ENCODE peak calls at places on chromosomes 3 and 15, in nine cellular contexts. N is PC-3, S is astrocyte, M is brain microvascular endothelial cell, I is astrocyte of the spinal cord, G is HCT116, Z is tibial artery, J is lung, K is lower leg skin. A is an unnamed sample.

GRCh38 chr3:115323380-115323779 is 176.3 kb upstream of the ZBTB20 start:
- DNase-seq in N (no peak), S (no peak), M (no peak), I (no peak), G (no peak), Z (no peak), J (no peak), K (no peak), A (no peak)

GRCh38 chr3:122918576-122919290 is 108.8 kb downstream of the SEMA5B start:
- DNase-seq in N (peak), S (peak), M (peak), I (no peak), G (no peak), Z (no peak), J (no peak), K (no peak), A (peak)

GRCh38 chr3:39275052-39275451 is 4.8 kb downstream of the CX3CR1 start:
- DNase-seq in N (peak), S (no peak), M (no peak), I (no peak), G (no peak), Z (no peak), J (no peak), K (no peak), A (no peak)

GRCh38 chr3:127630811-127631714 is 2.1 kb downstream of the PODXL2 start:
- DNase-seq in N (no peak), S (no peak), M (no peak), I (no peak), G (no peak), Z (no peak), J (no peak), K (no peak), A (no peak)

GRCh38 chr3:177810162-177810623 is 612.9 kb upstream of the TBL1XR1 start:
- DNase-seq in N (peak), S (peak), M (peak), I (peak), G (no peak), Z (no peak), J (no peak), K (no peak), A (peak)

GRCh38 chr15:67105065-67105951 is 39.9 kb downstream of the SMAD3 start:
- DNase-seq in N (peak), S (peak), M (peak), I (peak), G (peak), Z (peak), J (peak), K (no peak), A (peak)

GRCh38 chr3:156217674-156218352 is 97.4 kb downstream of the KCNAB1 start:
- DNase-seq in N (peak), S (peak), M (peak), I (peak), G (no peak), Z (no peak), J (no peak), K (no peak), A (no peak)

GRCh38 chr15:23420806-23421575 is 26.1 kb downstream of the GOLGA6L2 start:
- DNase-seq in N (no peak), S (no peak), M (no peak), I (no peak), G (no peak), Z (no peak), J (no peak), K (no peak), A (peak)

GRCh38 chr3:99186016-99186415 is 284.5 kb upstream of the DCBLD2 start:
- DNase-seq in N (no peak), S (no peak), M (no peak), I (no peak), G (no peak), Z (no peak), J (no peak), K (no peak), A (no peak)

GRCh38 chr3:177770821-177771220 is 573.5 kb upstream of the TBL1XR1 start:
- DNase-seq in N (peak), S (peak), M (peak), I (peak), G (no peak), Z (no peak), J (no peak), K (no peak), A (no peak)

GRCh38 chr3:195703776-195704175 is 17.0 kb upstream of the MUC20 start:
- DNase-seq in N (no peak), S (no peak), M (no peak), I (no peak), G (no peak), Z (no peak), J (no peak), K (no peak), A (no peak)

GRCh38 chr15:68186671-68187397 is 18.3 kb downstream of the CALML4 start:
- DNase-seq in N (peak), S (peak), M (peak), I (peak), G (no peak), Z (no peak), J (no peak), K (no peak), A (peak)

GRCh38 chr15:41935566-41936020 is 36.8 kb downstream of the EHD4 start:
- DNase-seq in N (peak), S (no peak), M (no peak), I (no peak), G (no peak), Z (no peak), J (no peak), K (no peak), A (no peak)

GRCh38 chr15:52255008-52255407 is 40.6 kb downstream of the MYO5C start:
- DNase-seq in N (peak), S (peak), M (peak), I (peak), G (no peak), Z (no peak), J (no peak), K (no peak), A (peak)

GRCh38 chr15:83570756-83571155 is 83.2 kb upstream of the ADAMTSL3 start:
- DNase-seq in N (no peak), S (no peak), M (no peak), I (no peak), G (no peak), Z (no peak), J (no peak), K (no peak), A (no peak)

GRCh38 chr3:127736801-127737539 is 64.2 kb downstream of the ABTB1 start:
- DNase-seq in N (no peak), S (no peak), M (no peak), I (no peak), G (no peak), Z (no peak), J (no peak), K (no peak), A (no peak)

GRCh38 chr15:59972241-59972640 is 31.9 kb upstream of the FOXB1 start:
- DNase-seq in N (no peak), S (no peak), M (no peak), I (no peak), G (no peak), Z (no peak), J (no peak), K (no peak), A (no peak)

GRCh38 chr3:142802891-142803290 is 79.1 kb downstream of the TRPC1 start:
- DNase-seq in N (peak), S (no peak), M (no peak), I (no peak), G (no peak), Z (no peak), J (no peak), K (no peak), A (no peak)

GRCh38 chr3:181623924-181624694 is 87.6 kb upstream of the SOX2 start:
- DNase-seq in N (peak), S (peak), M (no peak), I (peak), G (peak), Z (no peak), J (no peak), K (no peak), A (peak)

GRCh38 chr15:78387678-78388077 is 47.5 kb downstream of the CRABP1 start:
- DNase-seq in N (no peak), S (no peak), M (no peak), I (no peak), G (no peak), Z (no peak), J (no peak), K (no peak), A (no peak)

GRCh38 chr15:77013786-77014136 is 18.8 kb downstream of the PSTPIP1 start:
- DNase-seq in N (peak), S (no peak), M (no peak), I (no peak), G (peak), Z (no peak), J (no peak), K (no peak), A (no peak)

GRCh38 chr3:47250309-47251060 is 32.1 kb downstream of the KIF9 start:
- DNase-seq in N (peak), S (no peak), M (peak), I (peak), G (peak), Z (peak), J (peak), K (no peak), A (peak)
- TF ChIP-seq CTCF in N (peak), S (peak), M (peak), I (peak), G (peak), Z (peak), J (peak), K (no peak), A (peak)

GRCh38 chr15:88243895-88244787 is 12.4 kb downstream of the NTRK3 start:
- DNase-seq in N (peak), S (no peak), M (peak), I (peak), G (peak), Z (no peak), J (no peak), K (no peak), A (peak)
- H3K4me3 ChIP-seq in N (no peak), S (no peak), M (no peak), I (no peak), G (no peak), Z (no peak), J (no peak), K (no peak), A (no peak)

GRCh38 chr3:162978136-162978535 is 1481.5 kb downstream of the OTOL1 start:
- DNase-seq in N (peak), S (no peak), M (no peak), I (no peak), G (no peak), Z (no peak), J (no peak), K (no peak), A (peak)
- TF ChIP-seq CTCF in N (no peak), S (no peak), M (no peak), I (no peak), G (no peak), Z (no peak), J (no peak), K (no peak), A (no peak)

DNA sequence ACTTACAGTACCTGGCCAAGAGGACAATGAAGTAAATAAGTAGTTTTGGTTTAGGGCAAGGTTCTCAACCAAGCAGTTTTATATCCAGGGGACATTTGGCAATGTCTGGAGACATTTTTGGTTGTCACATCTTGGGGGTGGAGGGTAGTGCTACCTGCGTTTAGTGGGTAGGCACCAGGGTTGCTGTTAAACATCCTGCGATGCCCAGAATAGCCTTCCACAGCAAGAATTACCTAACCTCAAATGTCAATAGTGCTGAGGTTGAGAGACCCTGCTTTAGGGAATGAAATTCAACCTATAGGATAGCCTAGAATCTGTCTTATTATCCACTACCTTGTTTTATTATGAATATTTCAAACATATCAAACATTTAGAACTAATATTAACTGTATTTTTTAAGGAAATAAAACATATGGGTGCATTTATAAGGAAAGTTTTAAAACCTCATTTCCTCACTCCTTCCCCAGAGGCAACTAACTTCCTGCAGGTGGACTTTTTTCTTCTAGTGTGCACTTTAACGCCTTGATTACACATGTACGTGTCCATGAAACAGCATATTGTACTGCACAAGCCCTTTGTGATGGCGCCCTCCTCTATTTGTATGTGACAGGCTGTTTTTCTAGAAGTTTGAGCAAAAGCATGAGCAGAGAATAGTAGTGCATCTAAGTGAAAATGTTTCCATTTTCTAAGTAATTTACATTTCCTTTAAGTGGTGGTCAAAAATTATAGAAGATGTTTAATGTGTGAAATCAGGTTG is 57.1 kb downstream of the TRAK1 start:
- DNase-seq in N (no peak), S (no peak), M (no peak), I (no peak), G (no peak), Z (no peak), J (no peak), K (no peak), A (no peak)
- H3K4me3 ChIP-seq in N (no peak), S (no peak), M (no peak), I (no peak), G (no peak), Z (no peak), J (no peak), K (no peak), A (no peak)

GRCh38 chr3:54294214-54294613 is 171.9 kb downstream of the CACNA2D3 start:
- DNase-seq in N (no peak), S (no peak), M (no peak), I (no peak), G (no peak), Z (no peak), J (no peak), K (no peak), A (no peak)
- TF ChIP-seq CTCF in N (no peak), S (no peak), M (no peak), I (no peak), G (no peak), Z (no peak), J (no peak), K (no peak), A (no peak)

GRCh38 chr3:43753743-43754142 is 63.0 kb downstream of the ABHD5 start:
- DNase-seq in N (peak), S (peak), M (peak), I (peak), G (no peak), Z (no peak), J (no peak), K (no peak), A (peak)

GRCh38 chr3:43752908-43753307 is 62.2 kb downstream of the ABHD5 start:
- DNase-seq in N (no peak), S (no peak), M (no peak), I (no peak), G (no peak), Z (no peak), J (no peak), K (no peak), A (no peak)

GRCh38 chr3:43757613-43758012 is 66.9 kb downstream of the ABHD5 start:
- DNase-seq in N (no peak), S (no peak), M (no peak), I (no peak), G (no peak), Z (no peak), J (no peak), K (no peak), A (no peak)

GRCh38 chr3:43754316-43754715 is 63.6 kb downstream of the ABHD5 start:
- DNase-seq in N (peak), S (peak), M (peak), I (no peak), G (no peak), Z (no peak), J (no peak), K (no peak), A (no peak)

GRCh38 chr3:43755511-43756200 is 64.9 kb downstream of the ABHD5 start:
- DNase-seq in N (no peak), S (no peak), M (no peak), I (no peak), G (no peak), Z (no peak), J (no peak), K (no peak), A (no peak)
- H3K4me3 ChIP-seq in N (no peak), S (no peak), M (no peak), I (no peak), G (no peak), Z (no peak), J (no peak), K (no peak), A (no peak)

DNA sequence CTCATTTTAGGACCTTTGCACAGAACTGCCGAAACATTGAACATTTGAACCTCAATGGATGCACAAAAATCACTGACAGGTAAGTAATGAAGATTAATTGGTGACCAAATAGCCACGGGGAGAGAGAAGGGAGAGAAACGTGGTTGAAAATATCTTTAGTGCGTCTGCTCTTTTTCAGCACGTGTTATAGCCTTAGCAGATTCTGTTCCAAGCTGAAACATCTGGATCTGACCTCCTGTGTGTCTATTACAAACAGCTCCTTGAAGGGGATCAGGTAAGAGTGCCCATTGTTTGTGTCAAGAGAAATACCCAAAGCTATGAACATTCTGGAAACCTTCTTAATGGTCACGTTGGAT is 67.1 kb downstream of the UBP1 start:
- DNase-seq in N (no peak), S (no peak), M (no peak), I (no peak), G (no peak), Z (no peak), J (no peak), K (no peak), A (no peak)
- TF ChIP-seq CTCF in N (no peak), S (no peak), M (no peak), I (no peak), G (no peak), Z (no peak), J (no peak), K (no peak), A (no peak)

GRCh38 chr15:70932397-70932796 is 39.8 kb downstream of the LRRC49 start:
- DNase-seq in N (no peak), S (no peak), M (no peak), I (no peak), G (no peak), Z (no peak), J (no peak), K (no peak), A (no peak)
- H3K4me3 ChIP-seq in N (no peak), S (no peak), M (no peak), I (no peak), G (no peak), Z (no peak), J (no peak), K (no peak), A (no peak)